ENCODE peak calls at places on chromosomes 11 and 22, in seven cellular contexts. One of them, this sample, is unnamed.

GRCh38 chr11:28715726-28716125 is 607.5 kb downstream of the METTL15 start:
- DNase-seq in H1: peak
- DNase-seq in HCT116: no peak
- DNase-seq in GM12878: no peak
- DNase-seq in HepG2: no peak
- DNase-seq in SK-N-SH: no peak
- DNase-seq in K562: no peak
- DNase-seq in this sample: no peak

GRCh38 chr11:23856654-23857053 is 640.2 kb upstream of the LUZP2 start:
- DNase-seq in SK-N-SH: no peak
- DNase-seq in HCT116: no peak
- DNase-seq in GM12878: no peak
- DNase-seq in K562: no peak
- DNase-seq in HepG2: no peak
- DNase-seq in H1: no peak
- DNase-seq in this sample: no peak

GRCh38 chr11:130390071-130390758 is 38.2 kb downstream of the ADAMTS8 start:
- DNase-seq in SK-N-SH: no peak
- DNase-seq in HCT116: peak
- DNase-seq in H1: no peak
- DNase-seq in GM12878: no peak
- DNase-seq in HepG2: peak
- DNase-seq in K562: no peak
- DNase-seq in this sample: peak

GRCh38 chr11:77697865-77698264 is 60.3 kb upstream of the CLNS1A start:
- DNase-seq in SK-N-SH: no peak
- DNase-seq in K562: no peak
- DNase-seq in GM12878: no peak
- DNase-seq in HCT116: no peak
- DNase-seq in HepG2: no peak
- DNase-seq in H1: no peak
- DNase-seq in this sample: no peak

GRCh38 chr11:563812-564578 is 3.2 kb downstream of the RASSF7 start:
- DNase-seq in HepG2: no peak
- DNase-seq in HCT116: no peak
- DNase-seq in SK-N-SH: no peak
- DNase-seq in GM12878: no peak
- DNase-seq in H1: no peak
- DNase-seq in K562: no peak
- DNase-seq in this sample: no peak

GRCh38 chr22:46792841-46793261 is 30.4 kb downstream of the TBC1D22A start:
- DNase-seq in K562: no peak
- DNase-seq in HCT116: no peak
- DNase-seq in SK-N-SH: no peak
- DNase-seq in GM12878: no peak
- DNase-seq in HepG2: no peak
- DNase-seq in H1: no peak
- DNase-seq in this sample: no peak

GRCh38 chr11:6633422-6634408 is 14.5 kb upstream of the TPP1 start:
- DNase-seq in SK-N-SH: no peak
- DNase-seq in H1: no peak
- DNase-seq in K562: no peak
- DNase-seq in HepG2: no peak
- DNase-seq in GM12878: no peak
- DNase-seq in HCT116: no peak
- DNase-seq in this sample: no peak

GRCh38 chr22:50192056-50192824 is 6.5 kb downstream of the TRABD start:
- DNase-seq in K562: no peak
- DNase-seq in HCT116: no peak
- DNase-seq in GM12878: no peak
- DNase-seq in SK-N-SH: no peak
- DNase-seq in H1: no peak
- DNase-seq in HepG2: no peak
- DNase-seq in this sample: no peak

GRCh38 chr11:123100378-123101085 is 38.6 kb upstream of the HSPA8 start:
- DNase-seq in HepG2: no peak
- DNase-seq in H1: no peak
- DNase-seq in GM12878: no peak
- DNase-seq in K562: no peak
- DNase-seq in HCT116: no peak
- DNase-seq in SK-N-SH: no peak
- DNase-seq in this sample: no peak

GRCh38 chr11:36041988-36042606 is 98.2 kb downstream of the LDLRAD3 start:
- DNase-seq in GM12878: no peak
- DNase-seq in H1: no peak
- DNase-seq in HepG2: no peak
- DNase-seq in HCT116: no peak
- DNase-seq in SK-N-SH: no peak
- DNase-seq in K562: peak
- DNase-seq in this sample: no peak

GRCh38 chr11:3000032-3000961 is 8.2 kb upstream of the NAP1L4 start:
- DNase-seq in GM12878: no peak
- DNase-seq in SK-N-SH: peak
- DNase-seq in K562: no peak
- DNase-seq in HCT116: no peak
- DNase-seq in HepG2: no peak
- DNase-seq in H1: no peak
- DNase-seq in this sample: no peak

GRCh38 chr11:33847251-33847650 is 44.6 kb downstream of the LMO2 start:
- DNase-seq in GM12878: no peak
- DNase-seq in H1: no peak
- DNase-seq in HepG2: no peak
- DNase-seq in HCT116: no peak
- DNase-seq in K562: no peak
- DNase-seq in SK-N-SH: no peak
- DNase-seq in this sample: no peak

GRCh38 chr22:49011379-49011768 is 816.3 kb downstream of the BRD1 start:
- DNase-seq in HepG2: no peak
- DNase-seq in H1: no peak
- DNase-seq in SK-N-SH: peak
- DNase-seq in HCT116: no peak
- DNase-seq in K562: no peak
- DNase-seq in GM12878: no peak
- DNase-seq in this sample: no peak

GRCh38 chr11:22415481-22415880 is 77.3 kb downstream of the SLC17A6 start:
- DNase-seq in SK-N-SH: no peak
- DNase-seq in K562: no peak
- DNase-seq in H1: no peak
- DNase-seq in GM12878: no peak
- DNase-seq in HepG2: no peak
- DNase-seq in HCT116: no peak
- DNase-seq in this sample: no peak

GRCh38 chr11:15743244-15743629 is 613.1 kb downstream of the SOX6 start:
- DNase-seq in HepG2: no peak
- DNase-seq in H1: no peak
- DNase-seq in HCT116: no peak
- DNase-seq in GM12878: no peak
- DNase-seq in K562: no peak
- DNase-seq in SK-N-SH: no peak
- DNase-seq in this sample: no peak

GRCh38 chr11:2210366-2211112 is 38.9 kb upstream of the TH start:
- DNase-seq in H1: no peak
- DNase-seq in HCT116: no peak
- DNase-seq in K562: no peak
- DNase-seq in HepG2: no peak
- DNase-seq in SK-N-SH: no peak
- DNase-seq in GM12878: no peak
- DNase-seq in this sample: no peak

GRCh38 chr22:47129902-47130301 is 367.5 kb downstream of the TBC1D22A start:
- DNase-seq in H1: no peak
- DNase-seq in HepG2: no peak
- DNase-seq in GM12878: no peak
- DNase-seq in K562: peak
- DNase-seq in SK-N-SH: no peak
- DNase-seq in HCT116: peak
- DNase-seq in this sample: no peak

GRCh38 chr22:17403906-17404305 is 34.6 kb downstream of the CECR2 start:
- DNase-seq in K562: no peak
- DNase-seq in HepG2: no peak
- DNase-seq in SK-N-SH: no peak
- DNase-seq in GM12878: no peak
- DNase-seq in H1: no peak
- DNase-seq in HCT116: no peak
- DNase-seq in this sample: no peak

GRCh38 chr11:32435511-32435946 is at the start of gene WT1:
- DNase-seq in HepG2: no peak
- DNase-seq in K562: peak
- DNase-seq in GM12878: no peak
- DNase-seq in SK-N-SH: peak
- DNase-seq in HCT116: no peak
- DNase-seq in H1: no peak
- DNase-seq in this sample: no peak

GRCh38 chr11:23425379-23425778 is 565.1 kb upstream of the CCDC179 start:
- DNase-seq in K562: no peak
- DNase-seq in GM12878: no peak
- DNase-seq in H1: no peak
- DNase-seq in HepG2: no peak
- DNase-seq in HCT116: no peak
- DNase-seq in SK-N-SH: no peak
- DNase-seq in this sample: no peak

GRCh38 chr11:75949023-75949672 is 134.1 kb downstream of the UVRAG start:
- DNase-seq in GM12878: no peak
- DNase-seq in SK-N-SH: peak
- DNase-seq in HepG2: no peak
- DNase-seq in K562: no peak
- DNase-seq in HCT116: no peak
- DNase-seq in H1: no peak
- DNase-seq in this sample: no peak
- TF ChIP-seq SIN3A in GM12878: no peak
- TF ChIP-seq SIN3A in SK-N-SH: no peak
- TF ChIP-seq SIN3A in HepG2: no peak
- TF ChIP-seq SIN3A in K562: no peak
- TF ChIP-seq SIN3A in HCT116: no peak
- TF ChIP-seq SIN3A in H1: no peak
- TF ChIP-seq SIN3A in this sample: no peak

GRCh38 chr11:17098632-17099031 is 21.2 kb upstream of the RPS13 start:
- DNase-seq in K562: no peak
- DNase-seq in H1: no peak
- DNase-seq in HepG2: no peak
- DNase-seq in SK-N-SH: no peak
- DNase-seq in HCT116: no peak
- DNase-seq in GM12878: no peak
- DNase-seq in this sample: no peak

GRCh38 chr11:17102447-17102846 is 25.0 kb upstream of the RPS13 start:
- DNase-seq in GM12878: no peak
- DNase-seq in HepG2: no peak
- DNase-seq in SK-N-SH: no peak
- DNase-seq in K562: no peak
- DNase-seq in H1: no peak
- DNase-seq in HCT116: no peak
- DNase-seq in this sample: no peak

GRCh38 chr11:17098038-17098437 is 20.6 kb upstream of the RPS13 start:
- DNase-seq in GM12878: no peak
- DNase-seq in HepG2: no peak
- DNase-seq in HCT116: no peak
- DNase-seq in H1: no peak
- DNase-seq in K562: no peak
- DNase-seq in SK-N-SH: no peak
- DNase-seq in this sample: no peak
- TF ChIP-seq SIN3A in GM12878: no peak
- TF ChIP-seq SIN3A in HepG2: no peak
- TF ChIP-seq SIN3A in HCT116: no peak
- TF ChIP-seq SIN3A in H1: no peak
- TF ChIP-seq SIN3A in K562: no peak
- TF ChIP-seq SIN3A in SK-N-SH: no peak
- TF ChIP-seq SIN3A in this sample: no peak

GRCh38 chr11:46353706-46354105 is 6.4 kb downstream of the DGKZ start:
- DNase-seq in GM12878: no peak
- DNase-seq in H1: no peak
- DNase-seq in HepG2: no peak
- DNase-seq in SK-N-SH: no peak
- DNase-seq in K562: no peak
- DNase-seq in HCT116: no peak
- DNase-seq in this sample: no peak

GRCh38 chr11:46351148-46351547 is 3.9 kb downstream of the DGKZ start:
- DNase-seq in H1: no peak
- DNase-seq in GM12878: no peak
- DNase-seq in HCT116: no peak
- DNase-seq in K562: no peak
- DNase-seq in SK-N-SH: no peak
- DNase-seq in HepG2: no peak
- DNase-seq in this sample: no peak

GRCh38 chr11:46350695-46351094 is 3.4 kb downstream of the DGKZ start:
- DNase-seq in HCT116: no peak
- DNase-seq in HepG2: no peak
- DNase-seq in SK-N-SH: no peak
- DNase-seq in K562: no peak
- DNase-seq in H1: no peak
- DNase-seq in GM12878: no peak
- DNase-seq in this sample: no peak

GRCh38 chr11:46351606-46352005 is 4.3 kb downstream of the DGKZ start:
- DNase-seq in SK-N-SH: no peak
- DNase-seq in HCT116: no peak
- DNase-seq in GM12878: no peak
- DNase-seq in HepG2: no peak
- DNase-seq in K562: no peak
- DNase-seq in H1: no peak
- DNase-seq in this sample: no peak

GRCh38 chr11:46352063-46352841 is 5.0 kb downstream of the DGKZ start:
- DNase-seq in HepG2: no peak
- DNase-seq in SK-N-SH: peak
- DNase-seq in HCT116: no peak
- DNase-seq in GM12878: no peak
- DNase-seq in H1: no peak
- DNase-seq in K562: peak
- DNase-seq in this sample: no peak
- TF ChIP-seq SIN3A in HepG2: no peak
- TF ChIP-seq SIN3A in SK-N-SH: no peak
- TF ChIP-seq SIN3A in HCT116: no peak
- TF ChIP-seq SIN3A in GM12878: no peak
- TF ChIP-seq SIN3A in H1: no peak
- TF ChIP-seq SIN3A in K562: no peak
- TF ChIP-seq SIN3A in this sample: no peak

GRCh38 chr11:103234974-103235373 is 125.7 kb downstream of the DYNC2H1 start:
- DNase-seq in SK-N-SH: no peak
- DNase-seq in HepG2: no peak
- DNase-seq in H1: no peak
- DNase-seq in GM12878: no peak
- DNase-seq in K562: no peak
- DNase-seq in HCT116: no peak
- DNase-seq in this sample: no peak
- TF ChIP-seq SIN3A in SK-N-SH: no peak
- TF ChIP-seq SIN3A in HepG2: no peak
- TF ChIP-seq SIN3A in H1: no peak
- TF ChIP-seq SIN3A in GM12878: no peak
- TF ChIP-seq SIN3A in K562: no peak
- TF ChIP-seq SIN3A in HCT116: no peak
- TF ChIP-seq SIN3A in this sample: no peak

GRCh38 chr11:120710354-120711187 is 199.0 kb downstream of the GRIK4 start:
- DNase-seq in GM12878: no peak
- DNase-seq in K562: no peak
- DNase-seq in H1: peak
- DNase-seq in HepG2: peak
- DNase-seq in SK-N-SH: peak
- DNase-seq in HCT116: peak
- DNase-seq in this sample: no peak
- TF ChIP-seq SIN3A in GM12878: no peak
- TF ChIP-seq SIN3A in K562: no peak
- TF ChIP-seq SIN3A in H1: no peak
- TF ChIP-seq SIN3A in HepG2: no peak
- TF ChIP-seq SIN3A in SK-N-SH: no peak
- TF ChIP-seq SIN3A in HCT116: no peak
- TF ChIP-seq SIN3A in this sample: no peak

GRCh38 chr11:64876835-64877341 is 1.5 kb downstream of the EHD1 start:
- DNase-seq in GM12878: no peak
- DNase-seq in HepG2: peak
- DNase-seq in K562: no peak
- DNase-seq in SK-N-SH: no peak
- DNase-seq in H1: no peak
- DNase-seq in HCT116: no peak
- DNase-seq in this sample: no peak
- TF ChIP-seq SIN3A in GM12878: peak
- TF ChIP-seq SIN3A in HepG2: no peak
- TF ChIP-seq SIN3A in K562: no peak
- TF ChIP-seq SIN3A in SK-N-SH: no peak
- TF ChIP-seq SIN3A in H1: no peak
- TF ChIP-seq SIN3A in HCT116: no peak
- TF ChIP-seq SIN3A in this sample: peak